ENCODE peak calls at places on chromosomes 2 and 18, in nine cellular contexts. K is glutamatergic neuron, T is A172, W is left ventricle myocardium inferior, X is retinal pigment epithelial cell, Y is naive B cell, Q is PC-3, S is activated gamma-delta T cell treated with Interleukin-2 at 50 U/mL for 16 hours, J is GM10248. E is an unnamed sample.
A peak's percentile ranks its signal among the peaks of the same experiment; 100 is the strongest.

GRCh38 chr2:144523606-144524131 is 3.8 kb upstream of the ZEB2 start:
- DNase-seq in Q (no peak), J (no peak), S (no peak), W (no peak), X (no peak), T (no peak), K (peak; percentile 26), Y (no peak), E (no peak)

GRCh38 chr2:69164379-69164778 is 151.4 kb downstream of the ANTXR1 start:
- DNase-seq in Y (no peak), W (no peak), X (peak; percentile 93), S (no peak), Q (no peak), K (no peak), T (peak; percentile 63), J (no peak), E (peak; percentile 77)

GRCh38 chr2:137638932-137639331 is 325.3 kb upstream of the HNMT start:
- DNase-seq in T (no peak), K (no peak), Q (no peak), Y (no peak), W (no peak), S (no peak), X (no peak), J (no peak), E (no peak)

GRCh38 chr18:3448845-3449701 is 899 bp upstream of the TGIF1 start:
- DNase-seq in X (peak; percentile 69), Q (peak; percentile 92), Y (peak; percentile 92), T (peak; percentile 68), S (peak; percentile 80), W (peak; percentile 83), J (peak; percentile 78), K (peak; percentile 70), E (no peak)

GRCh38 chr2:215736653-215737290 is 276.6 kb downstream of the MREG start:
- DNase-seq in Q (peak; percentile 61), Y (no peak), T (peak; percentile 22), X (no peak), K (no peak), W (no peak), J (no peak), S (no peak), E (no peak)

GRCh38 chr2:177906041-177906718 is 166.4 kb downstream of the PDE11A start:
- DNase-seq in S (peak; percentile 44), K (peak; percentile 87), J (peak; percentile 53), X (no peak), W (no peak), Y (peak; percentile 3), Q (peak; percentile 82), T (peak; percentile 60), E (no peak)

GRCh38 chr2:100819365-100820345 is at the start of gene NPAS2:
- DNase-seq in J (peak; percentile 21), X (no peak), Y (no peak), T (no peak), W (peak; percentile 54), S (no peak), K (peak; percentile 50), Q (peak; percentile 63), E (no peak)

GRCh38 chr18:76897257-76897656 is 74.9 kb downstream of the ZNF236 start:
- DNase-seq in Y (no peak), K (no peak), Q (no peak), T (no peak), J (no peak), S (no peak), X (no peak), W (no peak), E (no peak)

GRCh38 chr2:1538663-1539062 is 125.4 kb downstream of the TPO start:
- DNase-seq in S (no peak), X (no peak), K (peak; percentile 52), Q (peak; percentile 62), J (no peak), T (peak; percentile 52), W (no peak), Y (no peak), E (no peak)

GRCh38 chr18:63707816-63708215 is 5.1 kb downstream of the SERPINB11 start:
- DNase-seq in T (no peak), Y (no peak), Q (no peak), X (no peak), K (no peak), W (no peak), J (no peak), S (no peak), E (no peak)

GRCh38 chr2:229376866-229377265 is 105.8 kb upstream of the PID1 start:
- DNase-seq in W (no peak), X (no peak), K (no peak), T (peak; percentile 55), S (no peak), Y (no peak), J (no peak), Q (peak; percentile 65), E (no peak)

GRCh38 chr2:159089543-159089942 is 121.1 kb downstream of the TANC1 start:
- DNase-seq in S (no peak), Q (no peak), J (no peak), T (no peak), Y (no peak), X (no peak), K (no peak), W (peak; percentile 53), E (no peak)

GRCh38 chr18:36828630-36829361 is at the start of the genes KIAA1328 and TPGS2:
- DNase-seq in J (peak; percentile 93), Q (peak; percentile 65), X (no peak), K (peak; percentile 86), S (peak; percentile 80), Y (peak; percentile 88), T (peak; percentile 83), W (peak; percentile 86), E (no peak)

GRCh38 chr2:239857591-239857990 is 167.6 kb downstream of the NDUFA10 start:
- DNase-seq in J (no peak), Q (no peak), K (no peak), W (no peak), X (no peak), Y (no peak), S (no peak), T (no peak), E (no peak)

GRCh38 chr2:127065299-127065931 is 41.5 kb downstream of the BIN1 start:
- DNase-seq in T (no peak), J (no peak), S (no peak), K (peak; percentile 64), X (no peak), Y (no peak), W (no peak), Q (no peak), E (no peak)

GRCh38 chr2:168819829-168820489 is 17.5 kb downstream of the NOSTRIN start:
- DNase-seq in Y (no peak), S (no peak), T (no peak), J (no peak), X (no peak), K (no peak), W (no peak), Q (peak; percentile 10), E (no peak)

GRCh38 chr2:135925571-135925970 is 49.3 kb upstream of the MCM6 start:
- DNase-seq in Q (no peak), K (no peak), T (no peak), Y (no peak), J (no peak), X (no peak), S (no peak), W (no peak), E (peak; percentile 29)

GRCh38 chr18:23912356-23912755 is 102.2 kb upstream of the TTC39C start:
- DNase-seq in K (no peak), T (no peak), Q (peak; percentile 17), W (no peak), X (no peak), J (no peak), S (no peak), Y (no peak), E (no peak)

GRCh38 chr2:234451852-234452625 is 44.8 kb downstream of the ARL4C start:
- DNase-seq in S (no peak), Y (no peak), T (peak; percentile 94), Q (peak; percentile 68), K (no peak), W (no peak), J (no peak), X (peak; percentile 90), E (peak; percentile 95)

GRCh38 chr2:19187323-19188020 is 171.0 kb downstream of the OSR1 start:
- DNase-seq in S (no peak), K (no peak), Q (peak; percentile 80), Y (no peak), J (no peak), X (no peak), T (peak; percentile 53), W (no peak), E (no peak)

GRCh38 chr2:70978388-70979357 is at the start of gene ANKRD53:
- DNase-seq in Q (no peak), Y (no peak), T (no peak), X (no peak), K (peak; percentile 91), J (no peak), S (no peak), W (peak; percentile 53), E (no peak)

GRCh38 chr2:85750509-85751299 is 3.1 kb upstream of the ATOH8 start:
- DNase-seq in Y (peak; percentile 42), Q (peak; percentile 67), X (no peak), K (peak; percentile 75), J (peak; percentile 57), W (peak; percentile 75), S (peak; percentile 54), T (peak; percentile 66), E (no peak)

GRCh38 chr18:13269599-13270011 is 51.0 kb downstream of the LDLRAD4 start:
- DNase-seq in T (no peak), J (no peak), K (no peak), Y (no peak), X (no peak), Q (no peak), S (no peak), W (peak; percentile 40), E (no peak)

GRCh38 chr2:161283926-161284325 is 24.3 kb upstream of the PSMD14 start:
- DNase-seq in K (no peak), S (no peak), Y (no peak), X (no peak), T (no peak), Q (no peak), W (no peak), J (no peak), E (no peak)

GRCh38 chr2:60515751-60516226 is 37.7 kb downstream of the BCL11A start:
- DNase-seq in K (no peak), Q (peak; percentile 40), J (peak; percentile 75), Y (peak; percentile 51), S (no peak), T (peak; percentile 67), W (no peak), X (peak; percentile 50), E (peak; percentile 94)

GRCh38 chr2:29293830-29294438 is 178.7 kb downstream of the CLIP4 start:
- DNase-seq in W (no peak), S (no peak), Q (peak; percentile 71), T (peak; percentile 31), Y (no peak), J (peak; percentile 29), X (no peak), K (no peak), E (no peak)

GRCh38 chr2:190404487-190404886 is 3.7 kb upstream of the MFSD6 start:
- DNase-seq in Y (no peak), S (no peak), T (peak; percentile 64), X (no peak), W (no peak), J (no peak), K (no peak), Q (no peak), E (peak; percentile 1)

GRCh38 chr2:2898744-2899143 is 478.9 kb downstream of the EIPR1 start:
- DNase-seq in X (no peak), S (no peak), W (no peak), J (no peak), T (no peak), Y (no peak), K (no peak), Q (no peak), E (no peak)

GRCh38 chr2:163375070-163375469 is 360.7 kb downstream of the FIGN start:
- DNase-seq in Y (no peak), T (no peak), W (no peak), X (no peak), J (no peak), K (no peak), S (no peak), Q (no peak), E (no peak)